ENCODE peak calls at places on chromosomes 7 and 10, in four cellular contexts. One of them, this sample, is unnamed.

GRCh38 chr7:75905785-75906604 is 9.0 kb upstream of the POR start:
- DNase-seq in BJ: no peak
- DNase-seq in CD8-positive, alpha-beta T cell: no peak
- DNase-seq in cardiac muscle cell: peak; percentile 84
- DNase-seq in this sample: no peak

GRCh38 chr7:23117841-23118240 is 12.3 kb downstream of the KLHL7 start:
- DNase-seq in BJ: no peak
- DNase-seq in cardiac muscle cell: no peak
- DNase-seq in CD8-positive, alpha-beta T cell: no peak
- DNase-seq in this sample: peak; percentile 48

GRCh38 chr7:81623251-81623855 is 146.5 kb downstream of the HGF start:
- DNase-seq in CD8-positive, alpha-beta T cell: no peak
- DNase-seq in cardiac muscle cell: no peak
- DNase-seq in BJ: no peak
- DNase-seq in this sample: no peak

GRCh38 chr10:5757766-5758517 is 55.3 kb downstream of the GDI2 start:
- DNase-seq in cardiac muscle cell: no peak
- DNase-seq in BJ: no peak
- DNase-seq in CD8-positive, alpha-beta T cell: no peak
- DNase-seq in this sample: no peak

GRCh38 chr7:94848531-94848930 is 58.9 kb upstream of the PPP1R9A start:
- DNase-seq in CD8-positive, alpha-beta T cell: no peak
- DNase-seq in cardiac muscle cell: no peak
- DNase-seq in BJ: no peak
- DNase-seq in this sample: no peak

GRCh38 chr10:103967433-103968142 is 648 bp downstream of the SLK start:
- DNase-seq in cardiac muscle cell: peak; percentile 36
- DNase-seq in CD8-positive, alpha-beta T cell: no peak
- DNase-seq in BJ: no peak
- DNase-seq in this sample: no peak

GRCh38 chr7:111292026-111292430 is 201.1 kb downstream of the LRRN3 start:
- DNase-seq in CD8-positive, alpha-beta T cell: no peak
- DNase-seq in BJ: peak; percentile 39
- DNase-seq in cardiac muscle cell: peak; percentile 31
- DNase-seq in this sample: no peak

GRCh38 chr7:127114739-127115265 is 137.9 kb downstream of the GRM8 start:
- DNase-seq in CD8-positive, alpha-beta T cell: no peak
- DNase-seq in BJ: no peak
- DNase-seq in cardiac muscle cell: no peak
- DNase-seq in this sample: no peak

GRCh38 chr10:24449334-24449740 is 240.4 kb downstream of the KIAA1217 start:
- DNase-seq in BJ: no peak
- DNase-seq in cardiac muscle cell: peak; percentile 51
- DNase-seq in CD8-positive, alpha-beta T cell: no peak
- DNase-seq in this sample: no peak

GRCh38 chr7:48083114-48083830 is 5.8 kb upstream of the UPP1 start:
- DNase-seq in cardiac muscle cell: peak; percentile 82
- DNase-seq in CD8-positive, alpha-beta T cell: no peak
- DNase-seq in BJ: no peak
- DNase-seq in this sample: no peak

GRCh38 chr7:149285581-149285975 is 23.6 kb downstream of the ZNF783 start:
- DNase-seq in BJ: no peak
- DNase-seq in cardiac muscle cell: peak; percentile 35
- DNase-seq in CD8-positive, alpha-beta T cell: no peak
- DNase-seq in this sample: peak; percentile 49

GRCh38 chr10:77349226-77349625 is 288.4 kb downstream of the KCNMA1 start:
- DNase-seq in CD8-positive, alpha-beta T cell: no peak
- DNase-seq in cardiac muscle cell: no peak
- DNase-seq in BJ: no peak
- DNase-seq in this sample: no peak

GRCh38 chr7:47241112-47242065 is 340.5 kb downstream of the TNS3 start:
- DNase-seq in BJ: no peak
- DNase-seq in cardiac muscle cell: peak; percentile 40
- DNase-seq in CD8-positive, alpha-beta T cell: no peak
- DNase-seq in this sample: no peak

GRCh38 chr7:99409814-99410213 is 1.0 kb downstream of the BUD31 start:
- DNase-seq in cardiac muscle cell: no peak
- DNase-seq in BJ: no peak
- DNase-seq in CD8-positive, alpha-beta T cell: no peak
- DNase-seq in this sample: no peak

GRCh38 chr7:31017036-31017747 is 34.9 kb upstream of the ADCYAP1R1 start:
- DNase-seq in cardiac muscle cell: no peak
- DNase-seq in BJ: no peak
- DNase-seq in CD8-positive, alpha-beta T cell: no peak
- DNase-seq in this sample: peak; percentile 39

GRCh38 chr10:114174462-114175190 is 623 bp upstream of the CCDC186 start:
- DNase-seq in BJ: no peak
- DNase-seq in CD8-positive, alpha-beta T cell: no peak
- DNase-seq in cardiac muscle cell: peak; percentile 60
- DNase-seq in this sample: peak; percentile 41

GRCh38 chr10:7512487-7512886 is 101.7 kb upstream of the SFMBT2 start:
- DNase-seq in BJ: no peak
- DNase-seq in CD8-positive, alpha-beta T cell: no peak
- DNase-seq in cardiac muscle cell: no peak
- DNase-seq in this sample: no peak

GRCh38 chr10:73096041-73096451 is 620 bp downstream of the P4HA1 start:
- DNase-seq in cardiac muscle cell: peak; percentile 82
- DNase-seq in CD8-positive, alpha-beta T cell: peak; percentile 60
- DNase-seq in BJ: no peak
- DNase-seq in this sample: peak; percentile 53

GRCh38 chr7:137538361-137538762 is 194.8 kb upstream of the PTN start:
- DNase-seq in BJ: peak; percentile 29
- DNase-seq in cardiac muscle cell: peak; percentile 47
- DNase-seq in CD8-positive, alpha-beta T cell: no peak
- DNase-seq in this sample: no peak

GRCh38 chr10:80122746-80123145 is 9.8 kb upstream of the PLAC9 start:
- DNase-seq in cardiac muscle cell: peak; percentile 69
- DNase-seq in BJ: no peak
- DNase-seq in CD8-positive, alpha-beta T cell: no peak
- DNase-seq in this sample: no peak

GRCh38 chr7:141704741-141705140 is 2.8 kb upstream of the DENND11 start:
- DNase-seq in BJ: no peak
- DNase-seq in cardiac muscle cell: no peak
- DNase-seq in CD8-positive, alpha-beta T cell: no peak
- DNase-seq in this sample: no peak
- H3K4me3 ChIP-seq in BJ: no peak overlapping the region
- H3K4me3 ChIP-seq in cardiac muscle cell: no peak overlapping the region
- H3K4me3 ChIP-seq in CD8-positive, alpha-beta T cell: no peak overlapping the region
- H3K4me3 ChIP-seq in this sample: no peak overlapping the region

GRCh38 chr7:155484483-155485399 is 26.8 kb downstream of the EN2 start:
- DNase-seq in cardiac muscle cell: no peak
- DNase-seq in BJ: no peak
- DNase-seq in CD8-positive, alpha-beta T cell: no peak
- DNase-seq in this sample: no peak
- H3K27me3 ChIP-seq in cardiac muscle cell: peaks cover 99% of the 10 kb centered on the region
- H3K27me3 ChIP-seq in BJ: no peaks in the 10 kb centered on the region
- H3K27me3 ChIP-seq in CD8-positive, alpha-beta T cell: no peaks in the 10 kb centered on the region
- H3K27me3 ChIP-seq in this sample: no peaks in the 10 kb centered on the region

GRCh38 chr10:132185601-132186487 is 904 bp upstream of the DPYSL4 start:
- DNase-seq in BJ: no peak
- DNase-seq in CD8-positive, alpha-beta T cell: peak; percentile 28
- DNase-seq in cardiac muscle cell: peak; percentile 49
- DNase-seq in this sample: no peak
- H3K4me3 ChIP-seq in BJ: peak overlapping the region; percentile 3
- H3K4me3 ChIP-seq in CD8-positive, alpha-beta T cell: peak overlapping the region; percentile 39
- H3K4me3 ChIP-seq in cardiac muscle cell: peak overlapping the region; percentile 54
- H3K4me3 ChIP-seq in this sample: peak overlapping the region; percentile 59

GRCh38 chr7:17554341-17555015 is 256.0 kb downstream of the AHR start:
- DNase-seq in CD8-positive, alpha-beta T cell: no peak
- DNase-seq in BJ: no peak
- DNase-seq in cardiac muscle cell: no peak
- DNase-seq in this sample: no peak
- H3K27me3 ChIP-seq in CD8-positive, alpha-beta T cell: no peaks in the 10 kb centered on the region
- H3K27me3 ChIP-seq in BJ: no peaks in the 10 kb centered on the region
- H3K27me3 ChIP-seq in cardiac muscle cell: no peaks in the 10 kb centered on the region
- H3K27me3 ChIP-seq in this sample: no peaks in the 10 kb centered on the region

GRCh38 chr10:64658528-64658927 is 1137.3 kb downstream of the REEP3 start:
- DNase-seq in cardiac muscle cell: no peak
- DNase-seq in BJ: no peak
- DNase-seq in CD8-positive, alpha-beta T cell: no peak
- DNase-seq in this sample: no peak
- H3K4me3 ChIP-seq in cardiac muscle cell: no peak overlapping the region
- H3K4me3 ChIP-seq in BJ: no peak overlapping the region
- H3K4me3 ChIP-seq in CD8-positive, alpha-beta T cell: no peak overlapping the region
- H3K4me3 ChIP-seq in this sample: no peak overlapping the region

GRCh38 chr10:86362129-86362527 is 4.5 kb downstream of the GRID1 start:
- DNase-seq in cardiac muscle cell: no peak
- DNase-seq in CD8-positive, alpha-beta T cell: no peak
- DNase-seq in BJ: no peak
- DNase-seq in this sample: no peak

GRCh38 chr10:86363184-86363832 is 3.3 kb downstream of the GRID1 start:
- DNase-seq in CD8-positive, alpha-beta T cell: no peak
- DNase-seq in cardiac muscle cell: peak; percentile 27
- DNase-seq in BJ: no peak
- DNase-seq in this sample: peak; percentile 65

GRCh38 chr10:86361134-86362128 is 5.2 kb downstream of the GRID1 start:
- DNase-seq in BJ: no peak
- DNase-seq in CD8-positive, alpha-beta T cell: no peak
- DNase-seq in cardiac muscle cell: no peak
- DNase-seq in this sample: no peak

GRCh38 chr10:86363833-86364511 is 2.6 kb downstream of the GRID1 start:
- DNase-seq in BJ: no peak
- DNase-seq in CD8-positive, alpha-beta T cell: no peak
- DNase-seq in cardiac muscle cell: no peak
- DNase-seq in this sample: peak; percentile 42

GRCh38 chr10:86362566-86363183 is 3.9 kb downstream of the GRID1 start:
- DNase-seq in cardiac muscle cell: no peak
- DNase-seq in CD8-positive, alpha-beta T cell: no peak
- DNase-seq in BJ: no peak
- DNase-seq in this sample: no peak
- H3K27me3 ChIP-seq in cardiac muscle cell: peaks cover 55% of the 10 kb centered on the region
- H3K27me3 ChIP-seq in CD8-positive, alpha-beta T cell: no peaks in the 10 kb centered on the region
- H3K27me3 ChIP-seq in BJ: peaks cover 23% of the 10 kb centered on the region
- H3K27me3 ChIP-seq in this sample: peaks cover 69% of the 10 kb centered on the region

GRCh38 chr7:106282852-106283251 is 1.9 kb downstream of the NAMPT start:
- DNase-seq in cardiac muscle cell: no peak
- DNase-seq in CD8-positive, alpha-beta T cell: no peak
- DNase-seq in BJ: no peak
- DNase-seq in this sample: no peak

GRCh38 chr7:106281127-106281526 is 3.7 kb downstream of the NAMPT start:
- DNase-seq in cardiac muscle cell: no peak
- DNase-seq in BJ: no peak
- DNase-seq in CD8-positive, alpha-beta T cell: no peak
- DNase-seq in this sample: no peak

GRCh38 chr7:106282374-106282773 is 2.4 kb downstream of the NAMPT start:
- DNase-seq in CD8-positive, alpha-beta T cell: no peak
- DNase-seq in cardiac muscle cell: no peak
- DNase-seq in BJ: no peak
- DNase-seq in this sample: no peak

GRCh38 chr7:106283501-106283830 is 1.3 kb downstream of the NAMPT start:
- DNase-seq in cardiac muscle cell: peak; percentile 57
- DNase-seq in BJ: no peak
- DNase-seq in CD8-positive, alpha-beta T cell: no peak
- DNase-seq in this sample: no peak

DNA sequence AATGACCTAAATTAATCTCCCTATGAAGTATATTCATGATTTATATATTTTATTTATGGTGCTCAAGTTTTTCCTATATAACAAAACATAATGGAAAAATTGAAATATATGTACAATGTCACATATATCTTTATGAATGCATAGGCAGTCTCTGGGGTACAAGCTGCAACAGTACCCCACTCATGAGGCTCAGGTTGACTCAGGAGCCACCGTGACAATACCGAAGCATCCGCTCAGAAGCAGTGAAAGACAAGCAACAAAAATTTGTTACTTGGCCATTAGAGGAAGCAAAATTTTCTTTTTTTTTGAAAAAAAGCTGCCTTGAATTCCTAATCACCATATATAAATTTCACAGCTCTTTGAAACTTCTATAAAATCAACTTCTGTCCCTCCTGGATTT is 2.9 kb downstream of the NAMPT start:
- DNase-seq in BJ: no peak
- DNase-seq in CD8-positive, alpha-beta T cell: no peak
- DNase-seq in cardiac muscle cell: no peak
- DNase-seq in this sample: no peak
- H3K4me3 ChIP-seq in BJ: no peak overlapping the region
- H3K4me3 ChIP-seq in CD8-positive, alpha-beta T cell: no peak overlapping the region
- H3K4me3 ChIP-seq in cardiac muscle cell: no peak overlapping the region
- H3K4me3 ChIP-seq in this sample: no peak overlapping the region

This sample was measured in WERI-Rb-1.